ENCODE peak calls at places on chromosomes 2 and 18, in four cellular contexts. Q is cardiac muscle cell, T is ascending aorta, U is A549. P is an unnamed sample. For H3K4me1 and H3K9me3, the result is how much of the 10 kb centered on the place peaks cover.

GRCh38 chr2:172082944-172083718 is 2.2 kb upstream of the DLX1 start:
- DNase-seq in T (no peak), Q (no peak), U (no peak), P (peak)

GRCh38 chr2:109129921-109130725 is 1.1 kb downstream of the SH3RF3 start:
- DNase-seq in Q (no peak), U (no peak), T (peak), P (no peak)

GRCh38 chr2:160916300-160916699 is 243.9 kb upstream of the TANK start:
- DNase-seq in Q (no peak), U (no peak), T (no peak), P (no peak)

GRCh38 chr2:234339016-234339415 is 157.9 kb downstream of the ARL4C start:
- DNase-seq in Q (no peak), T (no peak), U (no peak), P (no peak)

GRCh38 chr18:58695772-58696171 is 24.5 kb downstream of the MALT1 start:
- DNase-seq in Q (no peak), U (no peak), T (no peak), P (no peak)

GRCh38 chr2:175605989-175606841 is 395.9 kb downstream of the LNPK start:
- DNase-seq in T (no peak), U (no peak), Q (no peak), P (no peak)

GRCh38 chr2:223626713-223627112 is 24.6 kb upstream of the SCG2 start:
- DNase-seq in Q (no peak), T (no peak), U (no peak), P (no peak)

GRCh38 chr18:77164762-77165485 is 32.3 kb upstream of the MBP start:
- DNase-seq in Q (no peak), U (no peak), T (no peak), P (no peak)

GRCh38 chr2:77397763-77398162 is 124.4 kb downstream of the LRRTM4 start:
- DNase-seq in T (no peak), U (no peak), Q (no peak), P (no peak)

GRCh38 chr2:58939388-58939787 is 698.3 kb upstream of the FANCL start:
- DNase-seq in U (no peak), T (no peak), Q (no peak), P (no peak)

GRCh38 chr18:14089176-14089575 is 43.1 kb downstream of the ZNF519 start:
- DNase-seq in Q (no peak), U (no peak), T (no peak), P (no peak)

GRCh38 chr2:164934790-164935466 is 20.4 kb downstream of the SLC38A11 start:
- DNase-seq in T (no peak), U (no peak), Q (no peak), P (no peak)

GRCh38 chr18:55343396-55344073 is 244.5 kb downstream of the TCF4 start:
- DNase-seq in U (no peak), Q (peak), T (no peak), P (no peak)

GRCh38 chr18:69992776-69993175 is 45.1 kb upstream of the CD226 start:
- DNase-seq in T (no peak), Q (no peak), U (no peak), P (no peak)

GRCh38 chr18:35804377-35804776 is 168.1 kb upstream of the RMP24 start:
- DNase-seq in U (no peak), Q (no peak), T (no peak), P (no peak)

GRCh38 chr2:205070889-205071288 is 525.6 kb downstream of the PARD3B start:
- DNase-seq in U (no peak), Q (no peak), T (no peak), P (no peak)

GRCh38 chr2:99576775-99577174 is 87.0 kb upstream of the REV1 start:
- DNase-seq in T (no peak), U (no peak), Q (no peak), P (no peak)

GRCh38 chr2:237879058-237879430 is 19.6 kb downstream of the RAMP1 start:
- DNase-seq in Q (no peak), T (no peak), U (no peak), P (no peak)

GRCh38 chr18:55794288-55795052 is 206.5 kb upstream of the TCF4 start:
- DNase-seq in U (no peak), Q (no peak), T (no peak), P (no peak)

GRCh38 chr2:55555977-55556376 is 36.5 kb downstream of the CFAP36 start:
- DNase-seq in Q (peak), T (no peak), U (no peak), P (no peak)

GRCh38 chr2:44686561-44686960 is 254.9 kb upstream of the SIX3 start:
- DNase-seq in U (peak), Q (no peak), T (no peak), P (no peak)

GRCh38 chr2:111950241-111950640 is 51.8 kb downstream of the MERTK start:
- DNase-seq in T (no peak), U (no peak), Q (no peak), P (no peak)

GRCh38 chr2:34652636-34653035 is 1053.5 kb upstream of the FAM98A start:
- DNase-seq in Q (peak), T (no peak), U (no peak), P (peak)

GRCh38 chr2:181575650-181576025 is 81.3 kb downstream of the CERKL start:
- DNase-seq in Q (no peak), T (no peak), U (no peak), P (no peak)

GRCh38 chr2:218434456-218434855 is 15.5 kb downstream of the VIL1 start:
- DNase-seq in T (peak), U (no peak), Q (no peak), P (no peak)

GRCh38 chr2:62340981-62341624 is 145.2 kb downstream of the B3GNT2 start:
- DNase-seq in Q (peak), T (no peak), U (no peak), P (no peak)

GRCh38 chr2:41698787-41699422 is 348.9 kb upstream of the PKDCC start:
- DNase-seq in U (no peak), Q (peak), T (no peak), P (peak)

GRCh38 chr2:241753493-241753892 is 19.1 kb downstream of the D2HGDH start:
- DNase-seq in Q (no peak), T (no peak), U (no peak), P (no peak)

GRCh38 chr2:170812716-170813585 is 3.7 kb upstream of the GAD1 start:
- DNase-seq in U (peak), Q (peak), T (no peak), P (peak)

GRCh38 chr2:161101406-161101805 is 58.8 kb upstream of the TANK start:
- DNase-seq in T (no peak), U (no peak), Q (no peak), P (no peak)

GRCh38 chr2:7829241-7829640 is 852.6 kb upstream of the ID2 start:
- DNase-seq in Q (no peak), T (no peak), U (no peak), P (no peak)

GRCh38 chr2:121790276-121790956 is 35.0 kb downstream of the TSN start:
- DNase-seq in T (no peak), U (peak), Q (no peak), P (no peak)

GRCh38 chr18:13412017-13412416 is 193.5 kb downstream of the LDLRAD4 start:
- DNase-seq in U (no peak), Q (no peak), T (no peak), P (no peak)

GRCh38 chr2:143787674-143788073 is 658.5 kb downstream of the ARHGAP15 start:
- DNase-seq in U (no peak), T (no peak), Q (no peak), P (no peak)

GRCh38 chr2:55252830-55253229 is 16.2 kb downstream of the MTIF2 start:
- DNase-seq in U (no peak), Q (no peak), T (no peak), P (no peak)

GRCh38 chr18:77101410-77102245 is 31.0 kb downstream of the MBP start:
- DNase-seq in Q (no peak), T (peak), U (peak), P (no peak)

GRCh38 chr2:172409042-172409441 is 18.3 kb upstream of the ITGA6 start:
- DNase-seq in U (no peak), T (no peak), Q (no peak), P (no peak)

GRCh38 chr2:191501390-191502168 is 176.4 kb upstream of the NABP1 start:
- DNase-seq in U (peak), T (no peak), Q (peak), P (no peak)

GRCh38 chr2:73003027-73003426 is 68.5 kb downstream of the SFXN5 start:
- DNase-seq in U (no peak), Q (no peak), T (peak), P (no peak)

GRCh38 chr18:9117980-9118841 is 15.7 kb downstream of the NDUFV2 start:
- DNase-seq in T (no peak), Q (no peak), U (no peak), P (no peak)
- H3K4me1 ChIP-seq in T (half or more), Q (under half), U (under half), P (under half)

GRCh38 chr18:41320090-41320489 is 634.9 kb upstream of the PIK3C3 start:
- DNase-seq in Q (no peak), U (no peak), T (no peak), P (no peak)

GRCh38 chr18:41311571-41312240 is 643.3 kb upstream of the PIK3C3 start:
- DNase-seq in T (no peak), U (no peak), Q (no peak), P (no peak)

GRCh38 chr18:41312241-41312590 is 642.8 kb upstream of the PIK3C3 start:
- DNase-seq in Q (no peak), T (no peak), U (no peak), P (no peak)

GRCh38 chr18:41315134-41315533 is 639.9 kb upstream of the PIK3C3 start:
- DNase-seq in U (no peak), Q (no peak), T (no peak), P (no peak)
- H3K9me3 ChIP-seq in U (under half), Q (under half), T (under half), P (under half)

DNA sequence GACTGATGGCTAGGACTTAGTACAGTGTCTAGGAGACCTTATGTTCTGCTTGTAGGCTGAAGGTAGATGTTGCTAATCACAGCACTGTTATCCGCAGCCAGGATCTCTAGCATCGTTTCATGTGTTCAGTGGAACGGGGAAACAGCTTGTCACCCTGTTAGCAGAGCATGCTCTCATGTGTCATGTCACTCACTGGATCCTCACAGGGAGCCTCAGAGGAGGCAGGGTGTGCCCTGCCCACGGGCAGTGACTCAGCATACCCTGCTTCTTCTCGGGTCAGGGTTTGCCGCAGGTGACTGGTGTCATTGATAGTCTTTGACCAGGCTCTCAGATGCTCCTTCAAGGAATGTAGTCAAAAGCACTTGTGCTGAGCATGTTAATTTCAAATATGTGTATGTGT is 44.4 kb downstream of the RPIA start:
- DNase-seq in Q (no peak), U (no peak), T (no peak), P (no peak)
- H3K4me1 ChIP-seq in Q (under half), U (under half), T (under half), P (under half)

GRCh38 chr2:31696068-31696467 is 115.3 kb upstream of the SRD5A2 start:
- DNase-seq in T (no peak), U (peak), Q (no peak), P (no peak)
- H3K9me3 ChIP-seq in T (half or more), U (under half), Q (under half), P (under half)

P was measured in neuronal stem cell.